ENCODE peak calls at places on chromosomes 16 and 17, in seven cellular contexts. A is adrenal gland, K is RWPE2, C is heart left ventricle, V is testis, D is sigmoid colon, E is SK-N-SH. Q is an unnamed sample. For H3K9me3, the result is how much of the 10 kb centered on the place peaks cover.

GRCh38 chr17:20307325-20307910 is 159.9 kb downstream of the LGALS9B start:
- DNase-seq in A (no peak), K (no peak), C (no peak), V (no peak), D (no peak), E (no peak), Q (no peak)

GRCh38 chr17:2244545-2245525 is 58.8 kb downstream of the SMG6 start:
- DNase-seq in A (peak), K (peak), C (peak), V (peak), D (peak), E (peak), Q (peak)

GRCh38 chr17:18033442-18034099 is 5.4 kb downstream of the ATPAF2 start:
- DNase-seq in A (peak), K (no peak), C (no peak), V (peak), D (no peak), E (peak), Q (no peak)

GRCh38 chr17:75777243-75777922 is 7.2 kb upstream of the UNK start:
- DNase-seq in A (no peak), K (no peak), C (no peak), V (no peak), D (peak), E (no peak), Q (no peak)

GRCh38 chr17:66580178-66580577 is 254.7 kb upstream of the CACNG5 start:
- DNase-seq in A (peak), K (no peak), C (peak), V (peak), D (peak), E (no peak), Q (peak)

GRCh38 chr16:67862623-67863583 is 9.9 kb upstream of the EDC4 start:
- DNase-seq in A (peak), K (no peak), C (peak), V (peak), D (peak), E (no peak), Q (peak)

GRCh38 chr16:53754938-53755910 is 51.3 kb downstream of the FTO start:
- DNase-seq in A (peak), K (no peak), C (no peak), V (no peak), D (peak), E (no peak), Q (no peak)

GRCh38 chr17:41738077-41738800 is 3.8 kb upstream of the HAP1 start:
- DNase-seq in A (peak), K (no peak), C (peak), V (peak), D (peak), E (peak), Q (peak)

GRCh38 chr16:73949574-73950348 is 346.9 kb upstream of the PSMD7 start:
- DNase-seq in A (peak), K (no peak), C (no peak), V (no peak), D (no peak), E (no peak), Q (no peak)

GRCh38 chr16:12529582-12529981 is 274.1 kb downstream of the CPPED1 start:
- DNase-seq in A (no peak), K (no peak), C (no peak), V (no peak), D (no peak), E (no peak), Q (no peak)

GRCh38 chr17:5241861-5242671 is 7.4 kb upstream of the SCIMP start:
- DNase-seq in A (no peak), K (no peak), C (peak), V (no peak), D (no peak), E (no peak), Q (no peak)

GRCh38 chr16:13138528-13138927 is 237.1 kb downstream of the SHISA9 start:
- DNase-seq in A (no peak), K (no peak), C (no peak), V (no peak), D (no peak), E (no peak), Q (no peak)

GRCh38 chr16:13153696-13154095 is 252.3 kb downstream of the SHISA9 start:
- DNase-seq in A (no peak), K (no peak), C (no peak), V (no peak), D (no peak), E (no peak), Q (no peak)

GRCh38 chr17:20084621-20085282 is 75.6 kb downstream of the SPECC1 start:
- DNase-seq in A (no peak), K (no peak), C (no peak), V (no peak), D (no peak), E (no peak), Q (no peak)

GRCh38 chr16:1953734-1954133 is 755 bp downstream of the RPL3L start:
- DNase-seq in A (no peak), K (peak), C (no peak), V (no peak), D (no peak), E (no peak), Q (no peak)

GRCh38 chr17:67942810-67943209 is 53.5 kb downstream of the C17orf58 start:
- DNase-seq in A (no peak), K (no peak), C (no peak), V (no peak), D (no peak), E (peak), Q (no peak)

GRCh38 chr17:38761612-38762011 is 9.1 kb downstream of the PSMB3 start:
- DNase-seq in A (no peak), K (no peak), C (no peak), V (no peak), D (no peak), E (peak), Q (no peak)

GRCh38 chr17:57289613-57290012 is 33.3 kb downstream of the MSI2 start:
- DNase-seq in A (no peak), K (no peak), C (no peak), V (peak), D (no peak), E (no peak), Q (no peak)

GRCh38 chr16:89122322-89122831 is 28.7 kb downstream of the ACSF3 start:
- DNase-seq in A (peak), K (peak), C (peak), V (no peak), D (no peak), E (no peak), Q (no peak)

GRCh38 chr16:73024571-73025105 is 23.3 kb downstream of the ZFHX3 start:
- DNase-seq in A (no peak), K (no peak), C (no peak), V (no peak), D (peak), E (no peak), Q (no peak)

GRCh38 chr17:55730808-55731207 is 8.1 kb upstream of the TMEM100 start:
- DNase-seq in A (no peak), K (no peak), C (no peak), V (no peak), D (peak), E (no peak), Q (no peak)

GRCh38 chr16:79713609-79714309 is 113.2 kb upstream of the MAF start:
- DNase-seq in A (no peak), K (no peak), C (no peak), V (no peak), D (no peak), E (no peak), Q (no peak)

GRCh38 chr16:75282811-75283281 is 31.4 kb upstream of the BCAR1 start:
- DNase-seq in A (peak), K (no peak), C (no peak), V (no peak), D (no peak), E (peak), Q (no peak)

GRCh38 chr17:62703776-62704380 is 76.4 kb downstream of the MRC2 start:
- DNase-seq in A (peak), K (peak), C (peak), V (peak), D (peak), E (peak), Q (peak)

GRCh38 chr17:76868176-76868668 is at the start of gene MGAT5B:
- DNase-seq in A (peak), K (no peak), C (peak), V (peak), D (peak), E (peak), Q (peak)

GRCh38 chr17:10036511-10037061 is 131.5 kb upstream of the RCVRN start:
- DNase-seq in A (peak), K (no peak), C (peak), V (peak), D (peak), E (no peak), Q (peak)

GRCh38 chr17:49393491-49394255 is 21.0 kb downstream of the PHB1 start:
- DNase-seq in A (no peak), K (no peak), C (no peak), V (no peak), D (no peak), E (no peak), Q (no peak)

GRCh38 chr17:54172654-54173316 is 350.1 kb downstream of the KIF2B start:
- DNase-seq in A (no peak), K (no peak), C (no peak), V (peak), D (no peak), E (no peak), Q (no peak)

GRCh38 chr16:3285131-3285530 is 1.8 kb downstream of the ZNF263 start:
- DNase-seq in A (no peak), K (no peak), C (no peak), V (no peak), D (no peak), E (no peak), Q (no peak)
- H3K9me3 ChIP-seq in A (under half), K (under half), C (under half), V (under half), D (under half), E (under half), Q (half or more)

GRCh38 chr16:35686595-35686994 is 2227.2 kb downstream of the TP53TG3F start:
- DNase-seq in A (no peak), K (no peak), C (no peak), V (no peak), D (no peak), E (no peak), Q (no peak)

GRCh38 chr16:35689764-35690163 is 2230.4 kb downstream of the TP53TG3F start:
- DNase-seq in A (no peak), K (peak), C (no peak), V (no peak), D (no peak), E (no peak), Q (no peak)

GRCh38 chr16:35687781-35688180 is 2228.4 kb downstream of the TP53TG3F start:
- DNase-seq in A (no peak), K (no peak), C (no peak), V (no peak), D (no peak), E (no peak), Q (no peak)

GRCh38 chr16:35687071-35687470 is 2227.7 kb downstream of the TP53TG3F start:
- DNase-seq in A (no peak), K (no peak), C (no peak), V (no peak), D (no peak), E (no peak), Q (no peak)

DNA sequence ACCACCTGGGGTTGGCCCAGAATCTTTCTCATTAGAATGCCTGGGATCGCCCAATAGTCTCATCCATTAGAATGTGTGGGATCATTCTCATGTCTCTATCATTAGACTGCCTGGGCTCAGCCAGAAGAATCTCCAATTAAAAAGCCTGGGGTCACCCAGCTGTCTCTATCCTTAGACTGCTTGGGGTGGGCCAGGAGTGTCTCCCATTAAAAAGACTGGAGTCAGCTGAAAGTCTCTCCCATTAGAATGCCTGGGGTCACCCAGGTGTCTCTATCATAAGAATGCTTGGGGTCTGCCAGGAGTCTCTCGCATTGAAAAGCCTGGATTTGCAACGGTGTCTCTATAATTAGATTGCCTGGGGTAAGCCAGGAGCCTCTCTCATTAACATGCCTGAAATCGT is 2225.7 kb downstream of the TP53TG3F start:
- DNase-seq in A (no peak), K (no peak), C (no peak), V (no peak), D (no peak), E (no peak), Q (no peak)
- H3K9me3 ChIP-seq in A (under half), K (under half), C (under half), V (under half), D (under half), E (under half), Q (under half)

GRCh38 chr17:33201255-33201654 is 91.8 kb downstream of the ASIC2 start:
- DNase-seq in A (no peak), K (no peak), C (no peak), V (no peak), D (no peak), E (no peak), Q (no peak)
- H3K9me3 ChIP-seq in A (under half), K (under half), C (under half), V (under half), D (under half), E (under half), Q (under half)

DNA sequence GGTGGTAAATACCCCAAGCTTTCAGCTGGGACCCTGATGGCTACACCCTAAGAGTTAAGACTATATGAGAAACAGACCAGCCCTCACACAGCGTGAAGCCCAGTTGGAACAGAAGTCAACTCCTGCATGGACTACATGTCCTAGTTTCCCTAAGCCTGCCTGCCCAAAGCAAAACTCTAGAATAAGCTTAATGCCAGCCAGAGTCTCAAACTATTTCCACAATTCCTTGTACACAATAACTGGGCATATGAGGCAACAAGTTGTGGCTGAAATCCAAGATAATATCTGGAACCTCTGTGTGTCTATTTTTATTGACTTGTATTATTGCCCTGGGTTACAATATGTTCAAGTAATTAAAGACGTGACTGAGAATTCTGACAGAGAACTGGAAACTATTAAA is 19.4 kb downstream of the MYH10 start:
- DNase-seq in A (no peak), K (no peak), C (no peak), V (no peak), D (no peak), E (no peak), Q (no peak)
- H3K9me3 ChIP-seq in A (under half), K (under half), C (under half), V (under half), D (under half), E (under half), Q (under half)

GRCh38 chr16:732936-733335 is 6.0 kb downstream of the HAGHL start:
- DNase-seq in A (peak), K (no peak), C (no peak), V (no peak), D (no peak), E (no peak), Q (no peak)
- H3K9me3 ChIP-seq in A (under half), K (under half), C (under half), V (under half), D (under half), E (under half), Q (under half)

GRCh38 chr17:27065588-27065987 is 228.3 kb upstream of the WSB1 start:
- DNase-seq in A (no peak), K (no peak), C (no peak), V (no peak), D (no peak), E (no peak), Q (no peak)

GRCh38 chr17:27070836-27071235 is 223.1 kb upstream of the WSB1 start:
- DNase-seq in A (no peak), K (no peak), C (no peak), V (no peak), D (no peak), E (no peak), Q (no peak)

GRCh38 chr17:27069842-27070508 is 223.9 kb upstream of the WSB1 start:
- DNase-seq in A (no peak), K (no peak), C (no peak), V (no peak), D (no peak), E (no peak), Q (no peak)

GRCh38 chr17:27066315-27066714 is 227.6 kb upstream of the WSB1 start:
- DNase-seq in A (no peak), K (no peak), C (no peak), V (no peak), D (no peak), E (no peak), Q (no peak)
- H3K9me3 ChIP-seq in A (under half), K (under half), C (under half), V (under half), D (under half), E (under half), Q (under half)

DNA sequence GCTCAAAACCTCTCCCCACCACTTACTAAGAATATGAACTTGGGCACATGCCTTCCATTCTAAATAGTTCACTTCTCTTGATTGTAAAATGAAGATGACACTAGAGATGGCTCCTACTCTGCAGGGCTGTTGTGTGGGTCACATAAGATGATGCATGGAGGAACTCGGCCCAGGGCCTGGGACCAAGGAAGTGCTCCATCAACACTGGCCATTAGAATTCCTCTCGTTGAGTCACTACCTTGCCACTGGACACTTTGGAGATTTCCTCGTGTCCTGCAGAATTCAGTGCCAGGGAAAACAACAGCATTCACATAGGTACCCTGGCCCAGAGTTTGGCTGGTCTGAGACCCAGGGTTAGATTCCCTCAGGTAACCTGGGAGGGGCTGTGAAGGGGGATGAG is 18.6 kb downstream of the HNF1B start:
- DNase-seq in A (no peak), K (no peak), C (no peak), V (no peak), D (no peak), E (no peak), Q (no peak)
- H3K9me3 ChIP-seq in A (under half), K (under half), C (under half), V (under half), D (under half), E (under half), Q (under half)

GRCh38 chr16:35449663-35450062 is 1990.3 kb downstream of the TP53TG3F start:
- DNase-seq in A (no peak), K (no peak), C (no peak), V (no peak), D (no peak), E (no peak), Q (no peak)
- H3K9me3 ChIP-seq in A (under half), K (under half), C (under half), V (under half), D (under half), E (under half), Q (half or more)

GRCh38 chr17:32445075-32445427 is 741 bp downstream of the PSMD11 start:
- DNase-seq in A (peak), K (no peak), C (no peak), V (peak), D (peak), E (no peak), Q (no peak)

GRCh38 chr17:32441886-32442285 is 2.4 kb upstream of the PSMD11 start:
- DNase-seq in A (no peak), K (no peak), C (no peak), V (no peak), D (no peak), E (no peak), Q (no peak)

GRCh38 chr17:32445497-32445896 is 1.2 kb downstream of the PSMD11 start:
- DNase-seq in A (no peak), K (no peak), C (no peak), V (no peak), D (no peak), E (no peak), Q (no peak)

GRCh38 chr17:32444301-32445074 is at the start of gene PSMD11:
- DNase-seq in A (peak), K (peak), C (peak), V (peak), D (peak), E (peak), Q (peak)

DNA sequence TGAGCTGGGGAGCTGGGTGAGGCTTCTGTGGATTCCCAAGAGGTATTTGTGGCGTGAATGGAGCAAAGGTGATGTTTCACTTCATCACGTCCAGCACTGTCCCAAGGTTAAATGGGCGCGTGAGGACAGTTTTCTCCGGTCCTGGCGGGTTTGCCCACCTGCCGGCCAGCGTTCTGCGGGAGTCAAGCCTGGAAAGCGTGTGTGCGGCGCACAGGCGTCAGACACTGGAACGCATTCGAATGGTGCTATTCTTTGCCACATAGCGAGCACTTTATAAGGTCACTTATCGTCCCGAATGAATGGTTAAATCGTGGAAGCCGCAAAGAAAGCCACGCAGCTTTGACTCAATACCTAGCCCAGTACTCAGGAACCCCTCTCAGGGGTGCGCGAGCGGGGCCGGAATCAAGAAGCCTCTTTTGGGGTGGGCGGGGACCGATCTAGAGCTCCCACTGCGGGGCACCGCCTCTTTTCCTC is 446 bp upstream of the PSMD11 start:
- DNase-seq in A (no peak), K (no peak), C (no peak), V (no peak), D (no peak), E (no peak), Q (no peak)
- H3K9me3 ChIP-seq in A (under half), K (under half), C (under half), V (under half), D (under half), E (under half), Q (under half)

Q was measured in left ventricle myocardium inferior.